ENCODE peak calls at places on chromosomes 12 and 14, in eight cellular contexts. One of them, this sample, is unnamed.

GRCh38 chr14:51167587-51168219 is 72.3 kb upstream of the TMX1 start:
- DNase-seq in LoVo: no peak
- DNase-seq in vagina: no peak
- DNase-seq in iPS-NIHi11: no peak
- DNase-seq in COR-L47: no peak
- DNase-seq in NCI-H345: no peak
- DNase-seq in stimulated activated CD4-positive, alpha-beta T cell treated with anti-CD3 and anti-CD28 coated beads, Interleukin-1b, Interleukin-23, amount 100 ng/mL, for 24 hours: no peak
- DNase-seq in activated gamma-delta T cell treated with anti-CD3 and anti-CD28 coated beads, Interleukin-2, amount 50 U/mL, for 16 hours: no peak
- DNase-seq in this sample: no peak

GRCh38 chr12:84397279-84397678 is 515.3 kb downstream of the SLC6A15 start:
- DNase-seq in LoVo: no peak
- DNase-seq in vagina: no peak
- DNase-seq in iPS-NIHi11: no peak
- DNase-seq in COR-L47: no peak
- DNase-seq in NCI-H345: no peak
- DNase-seq in stimulated activated CD4-positive, alpha-beta T cell treated with anti-CD3 and anti-CD28 coated beads, Interleukin-1b, Interleukin-23, amount 100 ng/mL, for 24 hours: no peak
- DNase-seq in activated gamma-delta T cell treated with anti-CD3 and anti-CD28 coated beads, Interleukin-2, amount 50 U/mL, for 16 hours: no peak
- DNase-seq in this sample: peak

GRCh38 chr12:28278960-28279359 is 88.7 kb downstream of the CCDC91 start:
- DNase-seq in LoVo: no peak
- DNase-seq in vagina: no peak
- DNase-seq in iPS-NIHi11: no peak
- DNase-seq in COR-L47: no peak
- DNase-seq in NCI-H345: no peak
- DNase-seq in stimulated activated CD4-positive, alpha-beta T cell treated with anti-CD3 and anti-CD28 coated beads, Interleukin-1b, Interleukin-23, amount 100 ng/mL, for 24 hours: no peak
- DNase-seq in activated gamma-delta T cell treated with anti-CD3 and anti-CD28 coated beads, Interleukin-2, amount 50 U/mL, for 16 hours: no peak
- DNase-seq in this sample: no peak

GRCh38 chr12:4034926-4035325 is 161.7 kb upstream of the PARP11 start:
- DNase-seq in LoVo: no peak
- DNase-seq in vagina: no peak
- DNase-seq in iPS-NIHi11: no peak
- DNase-seq in COR-L47: no peak
- DNase-seq in NCI-H345: no peak
- DNase-seq in stimulated activated CD4-positive, alpha-beta T cell treated with anti-CD3 and anti-CD28 coated beads, Interleukin-1b, Interleukin-23, amount 100 ng/mL, for 24 hours: no peak
- DNase-seq in activated gamma-delta T cell treated with anti-CD3 and anti-CD28 coated beads, Interleukin-2, amount 50 U/mL, for 16 hours: no peak
- DNase-seq in this sample: no peak

GRCh38 chr12:53842686-53843085 is 90.9 kb upstream of the CISTR start:
- DNase-seq in LoVo: no peak
- DNase-seq in vagina: no peak
- DNase-seq in iPS-NIHi11: no peak
- DNase-seq in COR-L47: no peak
- DNase-seq in NCI-H345: no peak
- DNase-seq in stimulated activated CD4-positive, alpha-beta T cell treated with anti-CD3 and anti-CD28 coated beads, Interleukin-1b, Interleukin-23, amount 100 ng/mL, for 24 hours: no peak
- DNase-seq in activated gamma-delta T cell treated with anti-CD3 and anti-CD28 coated beads, Interleukin-2, amount 50 U/mL, for 16 hours: no peak
- DNase-seq in this sample: no peak

GRCh38 chr12:111063296-111064026 is 143.1 kb upstream of the MYL2 start:
- DNase-seq in LoVo: no peak
- DNase-seq in vagina: no peak
- DNase-seq in iPS-NIHi11: no peak
- DNase-seq in COR-L47: no peak
- DNase-seq in NCI-H345: no peak
- DNase-seq in stimulated activated CD4-positive, alpha-beta T cell treated with anti-CD3 and anti-CD28 coated beads, Interleukin-1b, Interleukin-23, amount 100 ng/mL, for 24 hours: no peak
- DNase-seq in activated gamma-delta T cell treated with anti-CD3 and anti-CD28 coated beads, Interleukin-2, amount 50 U/mL, for 16 hours: no peak
- DNase-seq in this sample: no peak

GRCh38 chr12:122951979-122952892 is 14.0 kb downstream of the ABCB9 start:
- DNase-seq in LoVo: peak
- DNase-seq in vagina: no peak
- DNase-seq in iPS-NIHi11: peak
- DNase-seq in COR-L47: peak
- DNase-seq in NCI-H345: peak
- DNase-seq in stimulated activated CD4-positive, alpha-beta T cell treated with anti-CD3 and anti-CD28 coated beads, Interleukin-1b, Interleukin-23, amount 100 ng/mL, for 24 hours: no peak
- DNase-seq in activated gamma-delta T cell treated with anti-CD3 and anti-CD28 coated beads, Interleukin-2, amount 50 U/mL, for 16 hours: peak
- DNase-seq in this sample: peak

GRCh38 chr14:95273041-95273978 is 46.4 kb downstream of the CLMN start:
- DNase-seq in LoVo: peak
- DNase-seq in vagina: no peak
- DNase-seq in iPS-NIHi11: no peak
- DNase-seq in COR-L47: no peak
- DNase-seq in NCI-H345: no peak
- DNase-seq in stimulated activated CD4-positive, alpha-beta T cell treated with anti-CD3 and anti-CD28 coated beads, Interleukin-1b, Interleukin-23, amount 100 ng/mL, for 24 hours: no peak
- DNase-seq in activated gamma-delta T cell treated with anti-CD3 and anti-CD28 coated beads, Interleukin-2, amount 50 U/mL, for 16 hours: no peak
- DNase-seq in this sample: peak

GRCh38 chr14:34380446-34380845 is 81.6 kb downstream of the SPTSSA start:
- DNase-seq in LoVo: no peak
- DNase-seq in vagina: no peak
- DNase-seq in iPS-NIHi11: no peak
- DNase-seq in COR-L47: no peak
- DNase-seq in NCI-H345: no peak
- DNase-seq in stimulated activated CD4-positive, alpha-beta T cell treated with anti-CD3 and anti-CD28 coated beads, Interleukin-1b, Interleukin-23, amount 100 ng/mL, for 24 hours: no peak
- DNase-seq in activated gamma-delta T cell treated with anti-CD3 and anti-CD28 coated beads, Interleukin-2, amount 50 U/mL, for 16 hours: no peak
- DNase-seq in this sample: no peak

GRCh38 chr12:58639323-58639934 is 280.9 kb downstream of the LRIG3 start:
- DNase-seq in LoVo: no peak
- DNase-seq in vagina: no peak
- DNase-seq in iPS-NIHi11: no peak
- DNase-seq in COR-L47: peak
- DNase-seq in NCI-H345: peak
- DNase-seq in stimulated activated CD4-positive, alpha-beta T cell treated with anti-CD3 and anti-CD28 coated beads, Interleukin-1b, Interleukin-23, amount 100 ng/mL, for 24 hours: no peak
- DNase-seq in activated gamma-delta T cell treated with anti-CD3 and anti-CD28 coated beads, Interleukin-2, amount 50 U/mL, for 16 hours: no peak
- DNase-seq in this sample: peak

GRCh38 chr14:94028450-94028826 is 2.3 kb downstream of the OTUB2 start:
- DNase-seq in LoVo: peak
- DNase-seq in vagina: no peak
- DNase-seq in iPS-NIHi11: no peak
- DNase-seq in COR-L47: peak
- DNase-seq in NCI-H345: peak
- DNase-seq in stimulated activated CD4-positive, alpha-beta T cell treated with anti-CD3 and anti-CD28 coated beads, Interleukin-1b, Interleukin-23, amount 100 ng/mL, for 24 hours: no peak
- DNase-seq in activated gamma-delta T cell treated with anti-CD3 and anti-CD28 coated beads, Interleukin-2, amount 50 U/mL, for 16 hours: peak
- DNase-seq in this sample: peak

GRCh38 chr12:31363416-31363809 is 37.5 kb upstream of the SINHCAF start:
- DNase-seq in LoVo: no peak
- DNase-seq in vagina: no peak
- DNase-seq in iPS-NIHi11: no peak
- DNase-seq in COR-L47: no peak
- DNase-seq in NCI-H345: no peak
- DNase-seq in stimulated activated CD4-positive, alpha-beta T cell treated with anti-CD3 and anti-CD28 coated beads, Interleukin-1b, Interleukin-23, amount 100 ng/mL, for 24 hours: no peak
- DNase-seq in activated gamma-delta T cell treated with anti-CD3 and anti-CD28 coated beads, Interleukin-2, amount 50 U/mL, for 16 hours: no peak
- DNase-seq in this sample: no peak

GRCh38 chr14:103607039-103607668 is 21.9 kb upstream of the KLC1 start:
- DNase-seq in LoVo: no peak
- DNase-seq in vagina: no peak
- DNase-seq in iPS-NIHi11: peak
- DNase-seq in COR-L47: peak
- DNase-seq in NCI-H345: peak
- DNase-seq in stimulated activated CD4-positive, alpha-beta T cell treated with anti-CD3 and anti-CD28 coated beads, Interleukin-1b, Interleukin-23, amount 100 ng/mL, for 24 hours: no peak
- DNase-seq in activated gamma-delta T cell treated with anti-CD3 and anti-CD28 coated beads, Interleukin-2, amount 50 U/mL, for 16 hours: peak
- DNase-seq in this sample: peak

This sample was measured in HT-29.